ENCODE peak calls at places on chromosomes 3 and 15, in nine cellular contexts. T is fibroblast of lung, Z is AG04450, H is IMR-90, D is stomach, V is endodermal cell, I is astrocyte, B is cardiac fibroblast, O is lower lobe of right lung. K is an unnamed sample.

GRCh38 chr3:99638244-99638948 is at the start of gene COL8A1:
- DNase-seq in T (peak), Z (peak), H (peak), D (no peak), V (peak), I (peak), B (peak), O (peak), K (peak)

GRCh38 chr3:113695818-113696645 is at the start of gene USF3:
- DNase-seq in T (peak), Z (no peak), H (peak), D (peak), V (peak), I (peak), B (peak), O (peak), K (no peak)

GRCh38 chr3:107910713-107911259 is 180.0 kb downstream of the CD47 start:
- DNase-seq in T (no peak), Z (no peak), H (no peak), D (no peak), V (no peak), I (no peak), B (no peak), O (no peak), K (no peak)

GRCh38 chr3:29335438-29335837 is 54.6 kb downstream of the RBMS3 start:
- DNase-seq in T (peak), Z (peak), H (peak), D (peak), V (peak), I (peak), B (peak), O (peak), K (peak)

GRCh38 chr15:71329041-71329440 is 213.8 kb downstream of the THSD4 start:
- DNase-seq in T (peak), Z (no peak), H (peak), D (no peak), V (no peak), I (peak), B (no peak), O (no peak), K (no peak)

GRCh38 chr15:68619303-68619698 is 40.5 kb downstream of the CORO2B start:
- DNase-seq in T (no peak), Z (no peak), H (no peak), D (no peak), V (no peak), I (no peak), B (no peak), O (no peak), K (no peak)

GRCh38 chr3:54347933-54348332 is 225.6 kb downstream of the CACNA2D3 start:
- DNase-seq in T (no peak), Z (no peak), H (no peak), D (no peak), V (no peak), I (no peak), B (no peak), O (no peak), K (no peak)

GRCh38 chr3:49269443-49269842 is 7.6 kb downstream of the C3orf62 start:
- DNase-seq in T (no peak), Z (no peak), H (no peak), D (no peak), V (peak), I (no peak), B (no peak), O (no peak), K (no peak)

DNA sequence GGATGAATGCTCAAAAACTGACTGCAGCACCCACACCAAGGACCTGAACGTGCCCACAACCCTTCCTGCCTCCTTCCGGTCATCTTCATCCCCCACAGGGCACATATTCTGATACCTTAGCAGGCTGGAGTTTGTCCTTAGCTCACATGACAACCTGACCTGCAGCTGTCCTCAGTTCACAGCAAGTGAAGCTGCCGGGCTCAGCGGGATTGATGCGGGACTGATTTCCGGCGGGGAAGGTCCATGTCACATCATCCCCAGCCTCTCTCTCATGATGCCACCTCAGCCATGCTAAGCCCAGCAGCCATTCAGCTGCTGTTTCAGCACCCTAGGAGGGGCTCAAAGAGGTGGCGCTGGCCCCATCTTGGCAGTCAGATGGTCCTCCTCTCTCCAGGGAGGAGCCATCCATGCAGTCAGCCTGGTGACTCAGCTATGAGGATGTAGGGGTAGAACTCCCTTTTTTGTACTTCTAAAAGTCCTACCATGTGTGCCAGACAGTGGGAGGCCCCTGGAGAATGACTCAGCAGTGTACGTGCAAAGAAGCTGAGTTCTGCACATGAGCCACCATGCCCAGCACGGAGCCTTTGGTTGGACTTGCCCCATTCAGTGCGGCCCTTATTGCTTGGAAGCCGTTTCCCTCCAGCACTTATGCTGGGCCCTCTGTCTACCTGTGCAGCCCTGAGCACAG is 9.5 kb downstream of the CA12 start:
- DNase-seq in T (peak), Z (peak), H (peak), D (no peak), V (no peak), I (peak), B (peak), O (no peak), K (peak)
- TF ChIP-seq CTCF in T (no peak), Z (no peak), H (no peak), D (no peak), V (no peak), I (no peak), B (no peak), O (no peak), K (no peak)

GRCh38 chr3:134799393-134799792 is 4.3 kb downstream of the EPHB1 start:
- DNase-seq in T (peak), Z (no peak), H (peak), D (no peak), V (peak), I (peak), B (no peak), O (no peak), K (no peak)
- H3K4me3 ChIP-seq in T (no peak), Z (no peak), H (no peak), D (no peak), V (no peak), I (no peak), B (no peak), O (no peak), K (no peak)

GRCh38 chr3:143135150-143135549 is 15.6 kb downstream of the CHST2 start:
- DNase-seq in T (peak), Z (peak), H (peak), D (no peak), V (no peak), I (peak), B (peak), O (no peak), K (peak)
- TF ChIP-seq CTCF in T (peak), Z (no peak), H (no peak), D (no peak), V (no peak), I (no peak), B (peak), O (no peak), K (no peak)

DNA sequence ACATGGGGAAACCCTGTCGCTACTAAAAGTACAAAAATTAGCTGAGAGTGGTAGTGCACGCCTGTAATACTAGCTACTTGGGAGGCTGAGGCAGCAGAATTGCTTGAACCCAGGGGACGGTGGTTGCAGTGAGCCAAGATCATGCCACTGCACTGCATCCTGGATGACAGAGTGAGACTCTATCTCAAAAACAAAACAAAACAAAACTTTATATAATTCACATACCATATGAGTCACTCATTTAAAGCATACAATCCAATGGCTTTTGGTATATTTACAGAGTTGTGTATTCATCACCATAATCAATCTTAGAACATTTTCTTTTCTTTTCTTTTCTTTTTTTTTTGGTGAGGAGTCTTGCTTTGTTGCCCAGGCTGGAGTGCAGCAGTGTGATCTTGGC is 8.7 kb downstream of the PXK start:
- DNase-seq in T (peak), Z (no peak), H (peak), D (no peak), V (no peak), I (no peak), B (peak), O (no peak), K (no peak)
- H3K4me3 ChIP-seq in T (no peak), Z (no peak), H (no peak), D (no peak), V (no peak), I (no peak), B (no peak), O (no peak), K (no peak)

GRCh38 chr3:57694146-57694545 is 1.3 kb upstream of the DENND6A start:
- DNase-seq in T (no peak), Z (no peak), H (no peak), D (no peak), V (no peak), I (no peak), B (no peak), O (no peak), K (no peak)

GRCh38 chr3:57696861-57697321 is 4.0 kb upstream of the DENND6A start:
- DNase-seq in T (peak), Z (no peak), H (peak), D (no peak), V (no peak), I (peak), B (peak), O (no peak), K (no peak)

GRCh38 chr3:57689367-57690053 is 3.4 kb downstream of the DENND6A start:
- DNase-seq in T (no peak), Z (no peak), H (no peak), D (no peak), V (peak), I (no peak), B (no peak), O (no peak), K (no peak)

GRCh38 chr3:57691411-57692133 is 1.3 kb downstream of the DENND6A start:
- DNase-seq in T (no peak), Z (no peak), H (peak), D (no peak), V (no peak), I (no peak), B (peak), O (no peak), K (no peak)

GRCh38 chr3:57692404-57693191 is at the start of gene DENND6A:
- DNase-seq in T (peak), Z (peak), H (peak), D (peak), V (peak), I (peak), B (peak), O (peak), K (peak)
- TF ChIP-seq CTCF in T (no peak), Z (no peak), H (no peak), D (no peak), V (no peak), I (no peak), B (no peak), O (no peak), K (no peak)

GRCh38 chr15:63587527-63587926 is 9.7 kb upstream of the FBXL22 start:
- DNase-seq in T (peak), Z (peak), H (peak), D (no peak), V (no peak), I (peak), B (peak), O (no peak), K (no peak)
- H3K4me3 ChIP-seq in T (no peak), Z (no peak), H (no peak), D (no peak), V (no peak), I (no peak), B (no peak), O (no peak), K (no peak)